ENCODE peak calls at places on chromosomes 12 and 14, in five cellular contexts. L is A549, K is ovary, A is stomach, U is body of pancreas. T is an unnamed sample.

GRCh38 chr14:22432348-22432976 is 156.6 kb downstream of the DAD1 start:
- DNase-seq in L (peak; percentile 77), K (peak; percentile 33), A (peak; percentile 65), U (peak; percentile 82), T (peak; percentile 51)

GRCh38 chr12:13630354-13630753 is 351.0 kb downstream of the GRIN2B start:
- DNase-seq in L (no peak), K (no peak), A (no peak), U (no peak), T (no peak)

GRCh38 chr12:12425616-12426015 is 68.7 kb downstream of the BORCS5 start:
- DNase-seq in L (no peak), K (no peak), A (no peak), U (no peak), T (no peak)

GRCh38 chr12:45388545-45388944 is 172.7 kb downstream of the ANO6 start:
- DNase-seq in L (peak; percentile 51), K (no peak), A (no peak), U (peak; percentile 21), T (no peak)

GRCh38 chr12:3123729-3124128 is 46.5 kb downstream of the TSPAN9 start:
- DNase-seq in L (no peak), K (no peak), A (no peak), U (no peak), T (no peak)

GRCh38 chr14:95516554-95517209 is at the start of gene SYNE3:
- DNase-seq in L (no peak), K (peak; percentile 72), A (peak; percentile 66), U (no peak), T (no peak)

GRCh38 chr12:68428724-68429580 is 96.8 kb upstream of the MDM1 start:
- DNase-seq in L (no peak), K (no peak), A (no peak), U (no peak), T (no peak)

GRCh38 chr14:93960108-93960475 is 16.3 kb downstream of the ASB2 start:
- DNase-seq in L (no peak), K (no peak), A (no peak), U (no peak), T (no peak)

GRCh38 chr12:110853856-110854255 is 7.1 kb downstream of the CCDC63 start:
- DNase-seq in L (no peak), K (no peak), A (no peak), U (no peak), T (no peak)

GRCh38 chr14:30243805-30244204 is 315.2 kb upstream of the G2E3 start:
- DNase-seq in L (no peak), K (no peak), A (no peak), U (no peak), T (no peak)

GRCh38 chr12:110355080-110355479 is 48.4 kb downstream of the ANAPC7 start:
- DNase-seq in L (peak; percentile 74), K (no peak), A (no peak), U (no peak), T (no peak)

GRCh38 chr12:11711675-11712327 is 62.3 kb downstream of the ETV6 start:
- DNase-seq in L (no peak), K (no peak), A (no peak), U (no peak), T (no peak)

GRCh38 chr14:55031190-55031589 is 4.2 kb downstream of the SOCS4 start:
- DNase-seq in L (no peak), K (no peak), A (no peak), U (no peak), T (no peak)

GRCh38 chr14:62743569-62743968 is 301.7 kb downstream of the KCNH5 start:
- DNase-seq in L (no peak), K (no peak), A (no peak), U (no peak), T (no peak)

GRCh38 chr12:11739980-11740379 is 90.5 kb downstream of the ETV6 start:
- DNase-seq in L (no peak), K (no peak), A (no peak), U (no peak), T (no peak)

GRCh38 chr12:122336015-122336946 is 70.0 kb upstream of the VPS33A start:
- DNase-seq in L (peak; percentile 51), K (no peak), A (no peak), U (peak; percentile 9), T (no peak)

GRCh38 chr12:22518067-22518719 is 26.1 kb downstream of the C2CD5 start:
- DNase-seq in L (peak; percentile 32), K (no peak), A (peak; percentile 84), U (peak; percentile 88), T (peak; percentile 38)

DNA sequence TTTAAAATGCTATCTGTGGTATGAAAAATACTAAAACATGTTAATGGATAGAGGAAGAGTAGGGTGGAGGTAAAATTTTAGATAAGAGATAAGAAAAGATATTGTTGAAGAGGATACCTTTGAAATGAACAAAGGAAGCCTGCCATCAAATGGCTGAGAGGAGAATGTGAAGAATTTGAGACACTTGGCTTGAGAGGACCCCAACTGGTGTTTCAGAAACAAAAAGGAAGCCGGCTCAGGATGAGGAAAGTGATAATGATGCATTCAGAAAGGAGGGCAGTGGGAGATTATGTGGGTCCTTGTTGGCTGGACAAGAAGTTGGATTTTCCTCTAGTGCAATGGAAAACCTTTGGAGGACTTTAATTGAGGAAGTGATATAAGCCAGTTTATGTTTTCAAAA is 264.4 kb downstream of the DUSP6 start:
- DNase-seq in L (no peak), K (no peak), A (no peak), U (no peak), T (no peak)
- H3K27ac ChIP-seq in L (no peak overlapping the region), K (no peak overlapping the region), A (peak overlapping the region; percentile 59), U (no peak overlapping the region), T (no peak overlapping the region)

GRCh38 chr14:100675664-100676063 is 51.0 kb upstream of the DLK1 start:
- DNase-seq in L (no peak), K (no peak), A (no peak), U (no peak), T (no peak)

GRCh38 chr14:100677925-100678765 is 48.5 kb upstream of the DLK1 start:
- DNase-seq in L (no peak), K (peak; percentile 83), A (peak; percentile 58), U (no peak), T (no peak)

GRCh38 chr14:100679170-100679569 is 47.5 kb upstream of the DLK1 start:
- DNase-seq in L (no peak), K (no peak), A (no peak), U (no peak), T (no peak)

GRCh38 chr14:100676089-100676685 is 50.5 kb upstream of the DLK1 start:
- DNase-seq in L (no peak), K (no peak), A (peak; percentile 64), U (no peak), T (no peak)

DNA sequence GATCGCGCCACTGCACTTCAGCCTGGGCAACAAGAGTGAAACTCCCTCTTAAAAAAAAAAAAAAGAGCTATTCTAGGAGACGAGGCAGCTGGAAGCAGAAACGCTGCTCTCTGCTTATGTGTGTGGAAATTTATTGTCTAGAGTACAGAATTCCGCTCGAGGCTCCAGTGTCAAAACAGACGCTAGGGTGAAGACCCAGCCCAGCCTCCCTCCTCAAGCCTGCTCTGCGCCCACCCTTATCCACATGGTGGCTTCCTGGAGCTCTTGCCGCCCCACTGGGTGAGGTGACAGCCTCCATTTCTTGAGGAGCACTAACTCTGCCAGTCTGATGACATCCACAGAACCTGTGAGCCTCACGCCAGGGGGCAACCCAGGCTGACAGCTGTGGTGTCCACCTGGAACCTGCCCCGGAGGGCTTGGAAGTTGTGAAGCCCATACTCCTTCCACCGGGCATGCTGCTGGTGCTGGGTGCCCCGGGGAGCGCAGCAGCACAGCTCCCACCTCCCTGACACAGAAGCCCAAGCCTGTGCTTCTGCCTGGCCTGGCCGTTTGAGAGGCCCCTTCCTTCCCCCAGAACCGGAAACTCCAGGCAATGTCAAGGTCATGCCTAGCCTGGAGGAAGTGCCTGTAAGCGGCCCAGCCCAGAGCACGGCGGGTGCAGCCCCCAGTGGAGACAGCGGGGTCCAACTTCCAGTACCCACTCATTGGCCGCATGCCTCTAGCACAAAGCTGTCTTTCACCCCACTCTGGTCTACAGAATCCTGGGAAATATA is 49.4 kb upstream of the DLK1 start:
- DNase-seq in L (no peak), K (peak; percentile 80), A (no peak), U (no peak), T (no peak)
- H3K4me1 ChIP-seq in L (peaks cover 7% of the 10 kb centered on the region), K (peaks cover 32% of the 10 kb centered on the region), A (peaks cover 48% of the 10 kb centered on the region), U (peaks cover 25% of the 10 kb centered on the region), T (no peaks in the 10 kb centered on the region)

GRCh38 chr12:20220339-20220738 is 148.0 kb upstream of the PDE3A start:
- DNase-seq in L (peak; percentile 56), K (no peak), A (no peak), U (no peak), T (no peak)
- TF ChIP-seq CTCF in L (no peak), K (no peak), A (no peak), U (no peak), T (no peak)

GRCh38 chr14:35975814-35976213 is 149.7 kb downstream of the BRMS1L start:
- DNase-seq in L (no peak), K (no peak), A (no peak), U (no peak), T (no peak)
- H3K27ac ChIP-seq in L (no peak overlapping the region), K (no peak overlapping the region), A (no peak overlapping the region), U (no peak overlapping the region), T (no peak overlapping the region)

DNA sequence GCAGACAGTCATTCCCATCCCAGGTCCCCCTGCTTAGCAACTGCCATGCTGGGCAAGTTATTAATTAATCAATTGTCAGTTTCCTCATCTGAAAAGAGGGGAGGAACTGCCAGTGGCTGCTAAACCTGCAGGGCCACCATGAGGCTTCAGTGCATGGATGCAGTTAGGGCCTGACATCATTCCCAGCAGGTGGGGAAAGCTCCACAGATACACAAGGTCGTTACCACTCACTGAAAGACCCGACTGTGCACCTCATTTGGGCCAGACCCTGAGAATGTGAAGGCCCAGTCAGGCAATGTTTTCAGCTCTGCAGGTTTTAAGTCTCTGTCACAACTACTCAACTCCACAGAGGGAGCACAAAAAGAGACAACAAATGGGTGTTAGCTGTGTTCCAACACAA is 85.1 kb upstream of the GPR68 start:
- DNase-seq in L (no peak), K (no peak), A (no peak), U (no peak), T (no peak)
- H3K4me1 ChIP-seq in L (no peaks in the 10 kb centered on the region), K (peaks cover 6% of the 10 kb centered on the region), A (peaks cover 42% of the 10 kb centered on the region), U (peaks cover 9% of the 10 kb centered on the region), T (peaks cover 41% of the 10 kb centered on the region)

GRCh38 chr12:115898670-115899069 is 378.8 kb downstream of the MED13L start:
- DNase-seq in L (peak; percentile 28), K (no peak), A (no peak), U (no peak), T (no peak)
- TF ChIP-seq CTCF in L (peak; percentile 11), K (no peak), A (no peak), U (no peak), T (no peak)

GRCh38 chr14:59422069-59422881 is 42.9 kb downstream of the GPR135 start:
- DNase-seq in L (no peak), K (no peak), A (no peak), U (no peak), T (no peak)
- H3K27ac ChIP-seq in L (no peak overlapping the region), K (no peak overlapping the region), A (no peak overlapping the region), U (no peak overlapping the region), T (no peak overlapping the region)

T was measured in lung.